ENCODE peak calls at places on chromosome 22, in seven cellular contexts. N is heart left ventricle, W is Peyer's patch, L is thyroid gland, Z is uterus, A is IMR-90, T is HCT116. O is an unnamed sample. For H3K4me1, the result is how much of the 10 kb centered on the place peaks cover.

GRCh38 chr22:30857103-30857502 is 111.5 kb downstream of the MORC2 start:
- DNase-seq in N (no peak), W (no peak), L (no peak), Z (no peak), A (no peak), T (no peak), O (no peak)

GRCh38 chr22:27207907-27208306 is 550.5 kb downstream of the MIAT start:
- DNase-seq in N (no peak), W (no peak), L (peak), Z (no peak), A (peak), T (no peak), O (no peak)

GRCh38 chr22:22235564-22235963 is 9.0 kb upstream of the VPREB1 start:
- DNase-seq in N (no peak), W (no peak), L (peak), Z (no peak), A (no peak), T (no peak), O (no peak)

GRCh38 chr22:35560824-35561223 is 20.2 kb downstream of the RASD2 start:
- DNase-seq in N (no peak), W (no peak), L (no peak), Z (no peak), A (no peak), T (no peak), O (no peak)

GRCh38 chr22:44828193-44828592 is 75.8 kb downstream of the ARHGAP8 start:
- DNase-seq in N (no peak), W (no peak), L (no peak), Z (no peak), A (no peak), T (no peak), O (no peak)

GRCh38 chr22:46854125-46854870 is 91.8 kb downstream of the TBC1D22A start:
- DNase-seq in N (peak), W (no peak), L (no peak), Z (no peak), A (peak), T (no peak), O (no peak)

GRCh38 chr22:37164535-37164887 is 14.8 kb upstream of the IL2RB start:
- DNase-seq in N (no peak), W (no peak), L (no peak), Z (no peak), A (no peak), T (no peak), O (no peak)

GRCh38 chr22:30872282-30873041 is 96.1 kb downstream of the MORC2 start:
- DNase-seq in N (no peak), W (no peak), L (no peak), Z (peak), A (no peak), T (no peak), O (no peak)

GRCh38 chr22:46233231-46233630 is 16.9 kb downstream of the CDPF1 start:
- DNase-seq in N (peak), W (no peak), L (no peak), Z (no peak), A (peak), T (no peak), O (no peak)

GRCh38 chr22:30334601-30335000 is 7.9 kb upstream of the TBC1D10A start:
- DNase-seq in N (no peak), W (no peak), L (no peak), Z (no peak), A (no peak), T (no peak), O (no peak)

GRCh38 chr22:38153821-38154562 is 27.6 kb downstream of the PLA2G6 start:
- DNase-seq in N (no peak), W (peak), L (peak), Z (no peak), A (no peak), T (no peak), O (no peak)

GRCh38 chr22:50691521-50691920 is 18.9 kb downstream of the SHANK3 start:
- DNase-seq in N (no peak), W (no peak), L (no peak), Z (no peak), A (peak), T (peak), O (no peak)

GRCh38 chr22:27318516-27318915 is 483.0 kb downstream of the MN1 start:
- DNase-seq in N (peak), W (no peak), L (no peak), Z (peak), A (peak), T (no peak), O (no peak)

GRCh38 chr22:36155702-36156101 is 4.9 kb downstream of the APOL3 start:
- DNase-seq in N (peak), W (no peak), L (peak), Z (peak), A (no peak), T (no peak), O (no peak)

GRCh38 chr22:49657275-49657973 is 170.2 kb downstream of the BRD1 start:
- DNase-seq in N (peak), W (peak), L (peak), Z (peak), A (no peak), T (peak), O (peak)

GRCh38 chr22:44445731-44446130 is 52.3 kb downstream of the RTL6 start:
- DNase-seq in N (no peak), W (peak), L (no peak), Z (no peak), A (no peak), T (no peak), O (no peak)

GRCh38 chr22:41261541-41262249 is 21.0 kb upstream of the CHADL start:
- DNase-seq in N (no peak), W (no peak), L (no peak), Z (no peak), A (no peak), T (no peak), O (peak)

GRCh38 chr22:34429314-34429713 is 509.0 kb upstream of the LARGE1 start:
- DNase-seq in N (no peak), W (no peak), L (no peak), Z (no peak), A (no peak), T (no peak), O (no peak)

GRCh38 chr22:37135023-37135422 is 14.7 kb downstream of the IL2RB start:
- DNase-seq in N (no peak), W (no peak), L (no peak), Z (no peak), A (no peak), T (no peak), O (no peak)

GRCh38 chr22:44793506-44794225 is 41.3 kb downstream of the ARHGAP8 start:
- DNase-seq in N (no peak), W (no peak), L (no peak), Z (no peak), A (no peak), T (no peak), O (no peak)

GRCh38 chr22:26547426-26547825 is 35.2 kb upstream of the TFIP11 start:
- DNase-seq in N (no peak), W (no peak), L (no peak), Z (no peak), A (peak), T (no peak), O (no peak)

GRCh38 chr22:36528336-36528735 is 630 bp downstream of the EIF3D start:
- DNase-seq in N (no peak), W (no peak), L (no peak), Z (no peak), A (no peak), T (no peak), O (no peak)

GRCh38 chr22:19048531-19048930 is 73.7 kb downstream of the DGCR2 start:
- DNase-seq in N (no peak), W (no peak), L (no peak), Z (no peak), A (no peak), T (no peak), O (no peak)

GRCh38 chr22:44758354-44758969 is 6.1 kb downstream of the ARHGAP8 start:
- DNase-seq in N (no peak), W (peak), L (no peak), Z (no peak), A (peak), T (no peak), O (no peak)

GRCh38 chr22:27438271-27438980 is 363.1 kb downstream of the MN1 start:
- DNase-seq in N (no peak), W (no peak), L (peak), Z (peak), A (peak), T (no peak), O (peak)

GRCh38 chr22:42685941-42686666 is 34.6 kb downstream of the A4GALT start:
- DNase-seq in N (peak), W (no peak), L (no peak), Z (no peak), A (no peak), T (no peak), O (no peak)
- TF ChIP-seq POLR2A in N (peak), W (no peak), L (no peak), Z (no peak), A (no peak), T (no peak), O (no peak)

GRCh38 chr22:24512043-24512442 is 16.9 kb downstream of the UPB1 start:
- DNase-seq in N (no peak), W (no peak), L (no peak), Z (no peak), A (no peak), T (no peak), O (no peak)
- H3K4me1 ChIP-seq in N (under half), W (under half), L (under half), Z (under half), A (under half), T (under half), O (under half)

DNA sequence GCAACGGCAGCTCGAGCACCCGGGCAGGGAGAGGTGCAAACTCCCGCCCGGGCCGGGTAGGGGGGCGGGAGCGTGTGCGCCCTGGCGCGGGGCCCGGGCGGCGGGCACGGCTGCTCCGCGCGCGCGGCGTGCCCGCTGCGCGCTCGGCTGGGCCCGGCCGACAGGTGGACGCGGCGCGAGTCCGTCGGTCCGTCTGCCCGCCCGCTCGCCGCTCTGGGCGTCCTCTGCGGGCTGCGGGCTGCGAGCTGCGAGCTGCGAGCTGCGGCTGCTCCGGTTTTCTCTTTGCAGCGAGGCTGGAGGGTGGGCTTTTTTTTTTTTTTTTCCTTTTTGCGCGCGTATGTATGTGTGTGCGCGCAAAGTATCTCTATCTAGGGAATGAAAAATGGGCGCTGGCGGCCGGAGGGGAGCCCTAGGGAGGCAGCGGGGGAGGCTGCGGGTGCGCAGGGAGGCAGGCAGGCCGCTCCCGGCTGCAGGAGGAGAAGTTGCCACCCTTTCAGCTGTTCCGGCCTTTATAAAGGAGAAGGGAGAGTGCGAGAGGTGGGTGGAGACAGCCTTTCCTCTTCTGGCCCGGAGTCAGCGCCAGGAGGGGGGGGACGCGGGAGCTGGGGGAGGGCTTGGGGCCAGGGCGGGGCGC is at the start of gene PDGFB:
- DNase-seq in N (peak), W (no peak), L (no peak), Z (no peak), A (no peak), T (no peak), O (peak)
- TF ChIP-seq POLR2A in N (peak), W (peak), L (no peak), Z (peak), A (no peak), T (peak), O (peak)

GRCh38 chr22:39180566-39180965 is 28.1 kb upstream of the CBX7 start:
- DNase-seq in N (no peak), W (no peak), L (no peak), Z (no peak), A (no peak), T (no peak), O (no peak)

GRCh38 chr22:39179401-39179827 is 26.9 kb upstream of the CBX7 start:
- DNase-seq in N (no peak), W (no peak), L (no peak), Z (no peak), A (no peak), T (no peak), O (no peak)

GRCh38 chr22:39178206-39179111 is 26.0 kb upstream of the CBX7 start:
- DNase-seq in N (no peak), W (no peak), L (no peak), Z (no peak), A (peak), T (no peak), O (no peak)

GRCh38 chr22:39181356-39181755 is 28.9 kb upstream of the CBX7 start:
- DNase-seq in N (no peak), W (no peak), L (no peak), Z (no peak), A (no peak), T (no peak), O (no peak)

GRCh38 chr22:39179841-39180335 is 27.4 kb upstream of the CBX7 start:
- DNase-seq in N (no peak), W (no peak), L (no peak), Z (no peak), A (no peak), T (no peak), O (no peak)
- H3K4me1 ChIP-seq in N (under half), W (under half), L (under half), Z (under half), A (under half), T (half or more), O (under half)

GRCh38 chr22:32409977-32410376 is 2.1 kb downstream of the RTCB start:
- DNase-seq in N (no peak), W (peak), L (no peak), Z (no peak), A (no peak), T (no peak), O (no peak)
- TF ChIP-seq POLR2A in N (no peak), W (peak), L (no peak), Z (no peak), A (no peak), T (no peak), O (no peak)

O was measured in prostate gland.